ENCODE peak calls at places on chromosomes 6 and 20, in five cellular contexts. One of them, this sample, is unnamed.

GRCh38 chr6:168599769-168600330 is 158.9 kb downstream of the SMOC2 start:
- DNase-seq in WTC11: no peak
- DNase-seq in ascending aorta: no peak
- DNase-seq in AG09309: no peak
- DNase-seq in dorsolateral prefrontal cortex: no peak
- DNase-seq in this sample: no peak

GRCh38 chr20:64049060-64049886 is at the start of gene SOX18:
- DNase-seq in ascending aorta: no peak
- DNase-seq in dorsolateral prefrontal cortex: no peak
- DNase-seq in AG09309: no peak
- DNase-seq in WTC11: peak
- DNase-seq in this sample: no peak

GRCh38 chr6:15341311-15341710 is 95.4 kb downstream of the JARID2 start:
- DNase-seq in ascending aorta: no peak
- DNase-seq in AG09309: no peak
- DNase-seq in dorsolateral prefrontal cortex: no peak
- DNase-seq in WTC11: no peak
- DNase-seq in this sample: no peak

GRCh38 chr6:111260570-111261298 is 173.4 kb downstream of the SLC16A10 start:
- DNase-seq in ascending aorta: no peak
- DNase-seq in dorsolateral prefrontal cortex: no peak
- DNase-seq in WTC11: no peak
- DNase-seq in AG09309: no peak
- DNase-seq in this sample: no peak

GRCh38 chr6:150599199-150600002 is at the start of gene PLEKHG1:
- DNase-seq in AG09309: no peak
- DNase-seq in WTC11: peak
- DNase-seq in ascending aorta: peak
- DNase-seq in dorsolateral prefrontal cortex: peak
- DNase-seq in this sample: peak

GRCh38 chr6:143806282-143807102 is 36.6 kb upstream of the LTV1 start:
- DNase-seq in AG09309: peak
- DNase-seq in ascending aorta: peak
- DNase-seq in dorsolateral prefrontal cortex: no peak
- DNase-seq in WTC11: no peak
- DNase-seq in this sample: peak

GRCh38 chr6:146931214-146931613 is 273.0 kb upstream of the STXBP5 start:
- DNase-seq in AG09309: no peak
- DNase-seq in ascending aorta: no peak
- DNase-seq in dorsolateral prefrontal cortex: no peak
- DNase-seq in WTC11: no peak
- DNase-seq in this sample: no peak

GRCh38 chr6:34888874-34889555 is at the start of gene ANKS1A:
- DNase-seq in dorsolateral prefrontal cortex: peak
- DNase-seq in ascending aorta: peak
- DNase-seq in WTC11: peak
- DNase-seq in AG09309: no peak
- DNase-seq in this sample: peak

GRCh38 chr6:135675862-135676261 is 175.6 kb upstream of the PDE7B start:
- DNase-seq in ascending aorta: no peak
- DNase-seq in dorsolateral prefrontal cortex: no peak
- DNase-seq in AG09309: no peak
- DNase-seq in WTC11: peak
- DNase-seq in this sample: peak

GRCh38 chr6:160030103-160030502 is 61.2 kb downstream of the IGF2R start:
- DNase-seq in WTC11: no peak
- DNase-seq in AG09309: peak
- DNase-seq in ascending aorta: peak
- DNase-seq in dorsolateral prefrontal cortex: peak
- DNase-seq in this sample: no peak

GRCh38 chr6:84842526-84843161 is 78.2 kb upstream of the TBX18 start:
- DNase-seq in ascending aorta: no peak
- DNase-seq in WTC11: no peak
- DNase-seq in AG09309: no peak
- DNase-seq in dorsolateral prefrontal cortex: no peak
- DNase-seq in this sample: no peak

GRCh38 chr6:125858427-125859320 is 67.9 kb downstream of the NCOA7 start:
- DNase-seq in WTC11: peak
- DNase-seq in dorsolateral prefrontal cortex: peak
- DNase-seq in ascending aorta: no peak
- DNase-seq in AG09309: no peak
- DNase-seq in this sample: peak

GRCh38 chr6:127215931-127216330 is 50.7 kb upstream of the RNF146 start:
- DNase-seq in AG09309: no peak
- DNase-seq in dorsolateral prefrontal cortex: no peak
- DNase-seq in ascending aorta: no peak
- DNase-seq in WTC11: no peak
- DNase-seq in this sample: no peak

GRCh38 chr20:10654630-10655029 is 19.2 kb downstream of the JAG1 start:
- DNase-seq in dorsolateral prefrontal cortex: no peak
- DNase-seq in ascending aorta: no peak
- DNase-seq in AG09309: no peak
- DNase-seq in WTC11: no peak
- DNase-seq in this sample: peak

GRCh38 chr6:111871207-111871606 is 2.0 kb downstream of the FYN start:
- DNase-seq in AG09309: no peak
- DNase-seq in dorsolateral prefrontal cortex: no peak
- DNase-seq in ascending aorta: no peak
- DNase-seq in WTC11: no peak
- DNase-seq in this sample: peak

GRCh38 chr6:44667668-44668390 is 280.3 kb downstream of the CDC5L start:
- DNase-seq in dorsolateral prefrontal cortex: no peak
- DNase-seq in AG09309: no peak
- DNase-seq in WTC11: peak
- DNase-seq in ascending aorta: peak
- DNase-seq in this sample: no peak

GRCh38 chr20:23032056-23032455 is 3.1 kb upstream of the SSTR4 start:
- DNase-seq in WTC11: no peak
- DNase-seq in AG09309: no peak
- DNase-seq in dorsolateral prefrontal cortex: no peak
- DNase-seq in ascending aorta: no peak
- DNase-seq in this sample: no peak

GRCh38 chr20:59335401-59335800 is 35.0 kb downstream of the EDN3 start:
- DNase-seq in dorsolateral prefrontal cortex: no peak
- DNase-seq in AG09309: no peak
- DNase-seq in WTC11: no peak
- DNase-seq in ascending aorta: no peak
- DNase-seq in this sample: no peak

GRCh38 chr20:49045440-49046086 is 549 bp upstream of the CSE1L start:
- DNase-seq in dorsolateral prefrontal cortex: peak
- DNase-seq in WTC11: peak
- DNase-seq in ascending aorta: peak
- DNase-seq in AG09309: no peak
- DNase-seq in this sample: peak

GRCh38 chr20:33709398-33709797 is 10.7 kb downstream of the PXMP4 start:
- DNase-seq in WTC11: no peak
- DNase-seq in dorsolateral prefrontal cortex: no peak
- DNase-seq in ascending aorta: no peak
- DNase-seq in AG09309: no peak
- DNase-seq in this sample: no peak

GRCh38 chr20:62367483-62368302 is 581 bp upstream of the LAMA5 start:
- DNase-seq in WTC11: peak
- DNase-seq in ascending aorta: no peak
- DNase-seq in dorsolateral prefrontal cortex: no peak
- DNase-seq in AG09309: no peak
- DNase-seq in this sample: no peak

GRCh38 chr6:136146130-136146529 is 104.0 kb downstream of the MTFR2 start:
- DNase-seq in ascending aorta: no peak
- DNase-seq in WTC11: no peak
- DNase-seq in AG09309: no peak
- DNase-seq in dorsolateral prefrontal cortex: no peak
- DNase-seq in this sample: no peak

GRCh38 chr6:134373282-134373922 is 55.5 kb upstream of the SGK1 start:
- DNase-seq in WTC11: no peak
- DNase-seq in AG09309: peak
- DNase-seq in dorsolateral prefrontal cortex: no peak
- DNase-seq in ascending aorta: peak
- DNase-seq in this sample: peak

GRCh38 chr20:53142225-53142624 is 170.1 kb downstream of the TSHZ2 start:
- DNase-seq in AG09309: no peak
- DNase-seq in ascending aorta: no peak
- DNase-seq in dorsolateral prefrontal cortex: no peak
- DNase-seq in WTC11: no peak
- DNase-seq in this sample: no peak

GRCh38 chr6:78808933-78809332 is 58.4 kb upstream of the IRAK1BP1 start:
- DNase-seq in dorsolateral prefrontal cortex: no peak
- DNase-seq in WTC11: no peak
- DNase-seq in ascending aorta: no peak
- DNase-seq in AG09309: no peak
- DNase-seq in this sample: no peak

GRCh38 chr6:28643017-28643740 is 117.5 kb downstream of the GPX5 start:
- DNase-seq in WTC11: peak
- DNase-seq in dorsolateral prefrontal cortex: no peak
- DNase-seq in ascending aorta: no peak
- DNase-seq in AG09309: no peak
- DNase-seq in this sample: no peak

GRCh38 chr20:3456648-3457047 is 14.2 kb upstream of the ATRN start:
- DNase-seq in ascending aorta: no peak
- DNase-seq in WTC11: no peak
- DNase-seq in AG09309: no peak
- DNase-seq in dorsolateral prefrontal cortex: no peak
- DNase-seq in this sample: no peak

GRCh38 chr6:136511921-136512320 is 38.3 kb downstream of the MAP7 start:
- DNase-seq in ascending aorta: no peak
- DNase-seq in WTC11: no peak
- DNase-seq in dorsolateral prefrontal cortex: no peak
- DNase-seq in AG09309: no peak
- DNase-seq in this sample: no peak

GRCh38 chr20:55882922-55883321 is 122.4 kb downstream of the CBLN4 start:
- DNase-seq in WTC11: no peak
- DNase-seq in ascending aorta: no peak
- DNase-seq in dorsolateral prefrontal cortex: no peak
- DNase-seq in AG09309: no peak
- DNase-seq in this sample: no peak

GRCh38 chr20:55893031-55893430 is 112.3 kb downstream of the CBLN4 start:
- DNase-seq in WTC11: no peak
- DNase-seq in dorsolateral prefrontal cortex: no peak
- DNase-seq in AG09309: no peak
- DNase-seq in ascending aorta: no peak
- DNase-seq in this sample: no peak

GRCh38 chr20:55888655-55889054 is 116.7 kb downstream of the CBLN4 start:
- DNase-seq in ascending aorta: no peak
- DNase-seq in AG09309: no peak
- DNase-seq in dorsolateral prefrontal cortex: no peak
- DNase-seq in WTC11: no peak
- DNase-seq in this sample: no peak
- TF ChIP-seq CTCF in ascending aorta: no peak
- TF ChIP-seq CTCF in AG09309: no peak
- TF ChIP-seq CTCF in dorsolateral prefrontal cortex: no peak
- TF ChIP-seq CTCF in WTC11: no peak
- TF ChIP-seq CTCF in this sample: no peak

GRCh38 chr20:5036828-5037227 is 35.5 kb upstream of the SLC23A2 start:
- DNase-seq in WTC11: no peak
- DNase-seq in dorsolateral prefrontal cortex: no peak
- DNase-seq in ascending aorta: no peak
- DNase-seq in AG09309: no peak
- DNase-seq in this sample: no peak

GRCh38 chr20:5030348-5031205 is 29.3 kb upstream of the SLC23A2 start:
- DNase-seq in ascending aorta: no peak
- DNase-seq in WTC11: no peak
- DNase-seq in dorsolateral prefrontal cortex: no peak
- DNase-seq in AG09309: no peak
- DNase-seq in this sample: no peak

GRCh38 chr20:5031206-5031557 is 29.9 kb upstream of the SLC23A2 start:
- DNase-seq in AG09309: no peak
- DNase-seq in dorsolateral prefrontal cortex: no peak
- DNase-seq in WTC11: no peak
- DNase-seq in ascending aorta: no peak
- DNase-seq in this sample: no peak

GRCh38 chr20:5039255-5039657 is 37.9 kb upstream of the SLC23A2 start:
- DNase-seq in ascending aorta: no peak
- DNase-seq in AG09309: no peak
- DNase-seq in WTC11: no peak
- DNase-seq in dorsolateral prefrontal cortex: no peak
- DNase-seq in this sample: peak

DNA sequence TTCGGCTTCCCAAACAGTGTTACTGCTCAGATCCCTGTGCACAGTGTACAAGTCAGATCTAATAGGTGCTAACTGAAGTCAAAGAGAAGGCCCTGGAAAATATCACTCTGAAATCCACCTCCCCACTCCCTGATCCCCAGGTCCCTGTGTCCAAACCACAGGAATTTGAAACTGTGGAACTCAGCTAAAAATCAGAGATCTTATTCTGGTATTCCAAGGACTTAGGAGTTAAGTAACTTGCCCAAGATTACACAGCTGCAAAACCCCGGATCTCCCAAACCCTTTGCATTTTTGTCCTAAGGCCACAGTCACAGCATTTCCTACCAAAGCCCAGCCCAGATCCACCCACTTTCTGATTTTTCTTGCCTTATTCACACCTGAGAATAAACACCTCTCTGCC is 32.3 kb upstream of the SLC23A2 start:
- DNase-seq in AG09309: no peak
- DNase-seq in dorsolateral prefrontal cortex: no peak
- DNase-seq in WTC11: no peak
- DNase-seq in ascending aorta: no peak
- DNase-seq in this sample: no peak
- TF ChIP-seq CTCF in AG09309: no peak
- TF ChIP-seq CTCF in dorsolateral prefrontal cortex: no peak
- TF ChIP-seq CTCF in WTC11: no peak
- TF ChIP-seq CTCF in ascending aorta: no peak
- TF ChIP-seq CTCF in this sample: no peak

DNA sequence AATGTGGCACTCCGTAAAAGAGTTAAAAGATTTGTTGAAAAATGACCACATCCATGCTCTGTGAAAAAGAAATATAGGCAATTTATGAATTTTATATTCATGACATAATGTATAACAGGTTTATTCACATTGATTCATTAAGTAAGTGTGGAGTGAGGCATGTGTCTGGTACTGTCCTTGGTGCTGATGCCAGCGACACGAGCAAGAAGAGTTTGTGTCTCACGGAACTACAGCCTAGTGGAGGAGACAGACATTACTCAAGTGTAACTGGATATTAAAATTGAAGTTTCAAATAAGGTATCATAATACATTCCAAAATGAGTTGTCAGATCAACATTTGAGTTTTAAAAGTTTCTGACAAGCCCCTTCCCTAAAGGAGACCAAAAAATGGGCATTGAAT is 158.2 kb upstream of the PRND start:
- DNase-seq in AG09309: no peak
- DNase-seq in ascending aorta: no peak
- DNase-seq in WTC11: peak
- DNase-seq in dorsolateral prefrontal cortex: no peak
- DNase-seq in this sample: no peak
- TF ChIP-seq CTCF in AG09309: no peak
- TF ChIP-seq CTCF in ascending aorta: no peak
- TF ChIP-seq CTCF in WTC11: no peak
- TF ChIP-seq CTCF in dorsolateral prefrontal cortex: no peak
- TF ChIP-seq CTCF in this sample: no peak

GRCh38 chr20:21684671-21685070 is 20.8 kb upstream of the PAX1 start:
- DNase-seq in ascending aorta: no peak
- DNase-seq in AG09309: no peak
- DNase-seq in WTC11: peak
- DNase-seq in dorsolateral prefrontal cortex: no peak
- DNase-seq in this sample: no peak
- TF ChIP-seq CTCF in ascending aorta: no peak
- TF ChIP-seq CTCF in AG09309: no peak
- TF ChIP-seq CTCF in WTC11: no peak
- TF ChIP-seq CTCF in dorsolateral prefrontal cortex: no peak
- TF ChIP-seq CTCF in this sample: no peak